ENCODE peak calls at places on chromosomes 16 and 17, in nine cellular contexts. J is left ventricle myocardium inferior; Y is effector memory CD4-positive, alpha-beta T cell; X is tibial nerve; Z is mucosa of descending colon; S is hepatocyte; G is astrocyte of the cerebellum; P is CD8-positive, alpha-beta T cell; C is AG09309. I is an unnamed sample.

GRCh38 chr16:2233872-2234812 is 2.1 kb upstream of the DNASE1L2 start:
- DNase-seq in X (no peak), Z (no peak), G (no peak), Y (no peak), S (no peak), J (no peak), C (no peak), P (no peak), I (no peak)

GRCh38 chr17:73532441-73532901 is 111.8 kb downstream of the SDK2 start:
- DNase-seq in S (no peak), J (no peak), Z (peak), C (no peak), Y (no peak), P (no peak), X (no peak), G (no peak), I (no peak)

GRCh38 chr16:11871193-11871592 is 19.9 kb upstream of the RSL1D1 start:
- DNase-seq in S (peak), Z (no peak), G (no peak), J (no peak), Y (no peak), P (no peak), C (no peak), X (peak), I (no peak)

GRCh38 chr17:19757536-19758180 is 9.6 kb upstream of the ALDH3A1 start:
- DNase-seq in X (no peak), Z (no peak), S (no peak), J (no peak), C (no peak), Y (no peak), G (no peak), P (no peak), I (no peak)

GRCh38 chr16:87363771-87364476 is 19.7 kb downstream of the FBXO31 start:
- DNase-seq in Z (peak), C (no peak), Y (no peak), J (peak), P (no peak), S (no peak), G (no peak), X (no peak), I (peak)

GRCh38 chr16:85270365-85270764 is 158.1 kb upstream of the CIBAR2 start:
- DNase-seq in Y (no peak), X (no peak), C (peak), Z (no peak), J (no peak), G (peak), S (no peak), P (no peak), I (no peak)

GRCh38 chr17:61389670-61390478 is 9.8 kb upstream of the TBX2 start:
- DNase-seq in X (peak), J (no peak), C (no peak), Y (peak), G (no peak), S (peak), Z (peak), P (peak), I (peak)

GRCh38 chr17:76343106-76343505 is 10.6 kb downstream of the PRPSAP1 start:
- DNase-seq in X (no peak), S (no peak), C (no peak), P (no peak), Z (no peak), Y (no peak), J (no peak), G (no peak), I (no peak)

GRCh38 chr17:41666336-41666680 is 22.4 kb upstream of the EIF1 start:
- DNase-seq in Z (no peak), Y (peak), S (peak), P (peak), X (no peak), C (no peak), J (no peak), G (no peak), I (no peak)

GRCh38 chr16:73268311-73268997 is 220.5 kb upstream of the ZFHX3 start:
- DNase-seq in Z (no peak), S (no peak), Y (no peak), G (no peak), C (no peak), X (no peak), P (no peak), J (no peak), I (no peak)

GRCh38 chr16:4501071-4501478 is 24.9 kb downstream of the HMOX2 start:
- DNase-seq in S (no peak), X (no peak), J (no peak), Z (no peak), Y (no peak), G (peak), C (no peak), P (no peak), I (peak)

GRCh38 chr16:88988980-88989791 is 12.2 kb upstream of the CBFA2T3 start:
- DNase-seq in J (no peak), X (no peak), Y (no peak), G (no peak), S (no peak), Z (no peak), P (no peak), C (no peak), I (no peak)

GRCh38 chr17:28706471-28707338 is 5.0 kb downstream of the PROCA1 start:
- DNase-seq in X (no peak), Z (no peak), J (no peak), C (no peak), G (no peak), Y (no peak), P (no peak), S (no peak), I (no peak)

GRCh38 chr16:88533945-88534641 is 36.1 kb upstream of the ZC3H18 start:
- DNase-seq in J (peak), Z (peak), X (peak), C (no peak), Y (peak), P (peak), G (no peak), S (peak), I (peak)

GRCh38 chr17:28896491-28896883 is 1.0 kb downstream of the FLOT2 start:
- DNase-seq in Y (no peak), X (no peak), P (no peak), J (no peak), G (no peak), S (no peak), Z (no peak), C (no peak), I (no peak)

GRCh38 chr16:87212026-87212425 is 105.2 kb downstream of the C16orf95 start:
- DNase-seq in C (no peak), S (no peak), X (peak), P (no peak), J (no peak), G (no peak), Z (no peak), Y (no peak), I (no peak)

GRCh38 chr17:10429416-10430045 is 7.8 kb upstream of the MYH8 start:
- DNase-seq in J (no peak), C (no peak), X (no peak), Y (no peak), S (no peak), P (no peak), Z (no peak), G (no peak), I (no peak)

GRCh38 chr17:36597229-36597628 is 4.2 kb upstream of the MRM1 start:
- DNase-seq in G (no peak), X (no peak), C (no peak), J (no peak), P (no peak), Z (peak), S (no peak), Y (no peak), I (no peak)

GRCh38 chr16:10679921-10680320 is 14.8 kb downstream of the TEKT5 start:
- DNase-seq in J (no peak), X (no peak), G (no peak), Y (no peak), P (no peak), S (no peak), Z (no peak), C (no peak), I (no peak)

GRCh38 chr16:85641776-85642176 is 28.7 kb downstream of the GSE1 start:
- DNase-seq in Z (peak), G (no peak), X (no peak), J (peak), S (no peak), P (no peak), Y (no peak), C (no peak), I (peak)

GRCh38 chr17:74119049-74119580 is 84.4 kb upstream of the RPL38 start:
- DNase-seq in P (no peak), Z (no peak), C (no peak), G (no peak), J (no peak), X (no peak), Y (no peak), S (no peak), I (no peak)

GRCh38 chr17:71975331-71975801 is 145.5 kb upstream of the SOX9 start:
- DNase-seq in Z (peak), Y (no peak), X (peak), J (peak), P (no peak), S (peak), G (peak), C (no peak), I (no peak)

GRCh38 chr16:8733849-8734540 is 59.6 kb downstream of the ABAT start:
- DNase-seq in S (no peak), Z (no peak), P (no peak), G (no peak), Y (no peak), C (no peak), X (no peak), J (no peak), I (no peak)

GRCh38 chr16:78331749-78332148 is 232.3 kb downstream of the WWOX start:
- DNase-seq in C (no peak), J (no peak), P (no peak), Y (no peak), G (no peak), Z (no peak), X (no peak), S (no peak), I (no peak)

GRCh38 chr17:12896386-12896785 is 107.1 kb downstream of the ARHGAP44 start:
- DNase-seq in Z (no peak), J (no peak), G (no peak), C (no peak), S (no peak), P (no peak), X (no peak), Y (no peak), I (no peak)

GRCh38 chr16:46830417-46830901 is 521 bp downstream of the C16orf87 start:
- DNase-seq in P (peak), X (no peak), C (no peak), S (peak), J (peak), Z (peak), Y (peak), G (no peak), I (peak)

GRCh38 chr16:31352344-31353115 is 2.4 kb upstream of the ITGAX start:
- DNase-seq in J (no peak), P (no peak), Y (no peak), G (no peak), C (no peak), Z (no peak), X (no peak), S (no peak), I (no peak)

GRCh38 chr16:86550281-86550680 is 4.8 kb downstream of the MTHFSD start:
- DNase-seq in Z (no peak), P (no peak), J (no peak), S (no peak), X (no peak), C (no peak), G (no peak), Y (no peak), I (no peak)

GRCh38 chr16:85664580-85665372 is 24.0 kb downstream of the GINS2 start:
- DNase-seq in S (no peak), G (no peak), C (no peak), P (no peak), Y (no peak), J (no peak), X (no peak), Z (no peak), I (no peak)

GRCh38 chr17:67244621-67245072 is 349 bp downstream of the HELZ start:
- DNase-seq in X (no peak), J (peak), S (peak), Y (no peak), P (no peak), C (no peak), Z (peak), G (no peak), I (no peak)

GRCh38 chr17:4229627-4230026 is 34.2 kb downstream of the ANKFY1 start:
- DNase-seq in X (peak), C (peak), G (peak), Z (peak), S (peak), P (no peak), Y (no peak), J (peak), I (no peak)

GRCh38 chr17:66002807-66003206 is 189.1 kb downstream of the CEP112 start:
- DNase-seq in J (no peak), G (no peak), Z (no peak), P (no peak), Y (no peak), S (no peak), X (no peak), C (no peak), I (no peak)

GRCh38 chr16:31471241-31471874 is 594 bp upstream of the TGFB1I1 start:
- DNase-seq in G (no peak), P (no peak), X (no peak), Y (no peak), S (peak), Z (no peak), C (no peak), J (no peak), I (no peak)

GRCh38 chr17:32936894-32937500 is 9.0 kb downstream of the TMEM98 start:
- DNase-seq in X (peak), C (peak), Z (peak), P (peak), G (peak), Y (peak), S (peak), J (peak), I (peak)

GRCh38 chr16:71626858-71627213 is 852 bp downstream of the MARVELD3 start:
- DNase-seq in Z (peak), Y (no peak), P (no peak), J (no peak), X (no peak), G (no peak), C (no peak), S (peak), I (peak)

GRCh38 chr16:48158296-48158695 is 2.5 kb upstream of the ABCC12 start:
- DNase-seq in S (peak), C (peak), P (no peak), Y (no peak), J (no peak), X (no peak), G (peak), Z (no peak), I (no peak)

GRCh38 chr17:56890906-56891674 is 22.8 kb downstream of the TRIM25 start:
- DNase-seq in Y (no peak), G (no peak), Z (no peak), S (no peak), X (no peak), P (no peak), C (no peak), J (no peak), I (no peak)

DNA sequence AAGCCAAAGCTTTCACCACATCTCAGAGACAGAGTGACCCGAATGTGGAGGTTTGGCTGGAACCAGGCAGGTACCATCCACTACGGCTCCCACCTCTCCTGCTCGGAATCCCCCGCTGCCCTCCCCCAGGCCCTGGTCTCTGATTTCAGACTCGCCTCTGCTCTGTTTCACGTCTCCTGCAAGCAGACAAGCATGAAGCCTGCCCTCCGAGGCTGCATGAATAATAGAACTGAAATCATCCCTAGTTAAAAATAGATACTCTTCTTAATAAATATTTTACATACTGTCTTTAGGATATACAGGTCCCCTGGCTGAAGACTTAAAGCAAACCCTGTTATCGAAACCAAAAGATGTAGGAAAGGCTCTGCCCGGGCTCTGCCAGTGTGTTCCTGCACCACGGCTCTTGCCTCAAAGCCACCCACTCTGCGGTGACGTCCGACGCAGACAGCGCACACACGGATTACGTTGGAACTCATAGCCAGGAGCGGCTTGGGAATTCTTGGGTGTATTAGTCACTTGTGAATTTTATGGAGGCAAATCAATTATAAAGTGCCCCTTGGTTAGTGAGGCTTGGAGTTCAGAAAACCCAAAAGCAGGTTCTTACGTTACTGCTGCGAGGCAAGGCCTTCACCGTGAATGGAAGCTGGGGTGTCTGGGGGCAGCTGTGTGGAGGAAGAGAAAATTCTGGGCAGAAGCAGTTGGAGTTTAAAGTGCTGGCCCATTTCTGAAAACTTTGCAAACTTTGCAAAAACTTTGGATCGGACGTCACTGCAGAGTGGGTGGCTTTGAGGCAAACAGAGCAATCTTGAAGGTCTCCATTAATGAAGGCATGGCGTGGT is 25.6 kb upstream of the NPTX1 start:
- DNase-seq in X (no peak), G (no peak), Z (no peak), C (no peak), S (no peak), P (no peak), J (no peak), Y (no peak), I (no peak)
- H3K4me3 ChIP-seq in X (no peak), G (no peak), Z (no peak), C (no peak), S (no peak), P (no peak), J (no peak), Y (no peak), I (no peak)

GRCh38 chr17:30133197-30133596 is 16.6 kb downstream of the NSRP1 start:
- DNase-seq in X (no peak), G (no peak), Z (no peak), Y (no peak), S (no peak), P (no peak), C (no peak), J (no peak), I (no peak)
- H3K4me3 ChIP-seq in X (no peak), G (no peak), Z (no peak), Y (no peak), S (no peak), P (no peak), C (no peak), J (no peak), I (no peak)

GRCh38 chr16:65117701-65118448 is 4.0 kb downstream of the CDH11 start:
- DNase-seq in J (peak), Z (peak), P (no peak), Y (no peak), G (peak), C (peak), S (peak), X (peak), I (peak)

GRCh38 chr16:65120811-65121721 is 797 bp downstream of the CDH11 start:
- DNase-seq in P (no peak), Z (no peak), J (peak), S (peak), C (no peak), Y (no peak), G (no peak), X (peak), I (no peak)

GRCh38 chr16:65118866-65119265 is 3.0 kb downstream of the CDH11 start:
- DNase-seq in Z (no peak), C (no peak), X (no peak), G (no peak), S (no peak), Y (no peak), P (no peak), J (no peak), I (no peak)

GRCh38 chr16:65121870-65122723 is at the start of gene CDH11:
- DNase-seq in C (peak), G (peak), X (peak), Z (no peak), Y (no peak), P (no peak), J (peak), S (peak), I (peak)

DNA sequence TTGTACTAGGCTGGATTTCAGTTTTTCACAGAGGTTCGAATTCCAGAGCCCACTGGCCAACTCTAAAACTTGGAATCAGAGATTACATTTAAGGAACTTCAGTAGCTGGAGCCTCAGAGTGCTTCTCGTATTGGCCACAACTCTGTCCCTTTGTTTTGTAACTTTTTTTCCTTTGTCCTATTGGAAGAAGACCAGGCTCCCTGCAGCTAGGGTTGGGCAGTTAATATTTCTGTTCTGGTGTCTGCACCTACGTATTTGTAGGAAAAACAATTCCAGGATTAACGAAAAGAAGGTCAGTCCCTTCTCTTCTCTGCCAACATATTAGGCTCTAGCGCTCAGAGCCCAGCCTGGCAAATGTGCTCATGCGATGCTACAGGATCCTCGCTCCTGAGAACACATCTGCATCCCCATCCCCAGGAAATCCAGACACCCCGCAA is 1.9 kb downstream of the CDH11 start:
- DNase-seq in G (peak), P (no peak), Y (no peak), S (peak), J (no peak), Z (no peak), C (peak), X (peak), I (no peak)
- H3K4me3 ChIP-seq in G (peak), P (no peak), Y (no peak), S (peak), J (peak), Z (no peak), C (peak), X (peak), I (peak)

DNA sequence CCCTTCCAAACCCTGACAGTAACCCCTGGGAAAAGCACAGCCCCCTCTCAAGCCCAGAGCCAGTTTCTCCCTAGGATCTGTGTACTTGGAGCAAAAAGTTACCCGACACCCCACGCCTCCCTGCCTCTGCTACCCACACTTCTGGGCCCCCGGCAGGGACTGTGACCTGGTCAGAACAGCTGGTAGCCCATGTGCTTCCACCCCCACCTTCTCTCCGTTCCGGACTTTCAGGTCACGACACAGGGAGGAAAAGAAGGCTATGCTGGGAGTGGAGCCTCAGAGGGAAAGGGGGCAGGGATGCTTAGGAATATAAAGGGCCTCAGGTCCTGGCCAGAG is 6.4 kb downstream of the PPY start:
- DNase-seq in P (no peak), J (no peak), G (no peak), Y (no peak), C (no peak), Z (no peak), S (no peak), X (no peak), I (no peak)
- H3K4me3 ChIP-seq in P (no peak), J (no peak), G (no peak), Y (no peak), C (no peak), Z (no peak), S (no peak), X (no peak), I (no peak)

DNA sequence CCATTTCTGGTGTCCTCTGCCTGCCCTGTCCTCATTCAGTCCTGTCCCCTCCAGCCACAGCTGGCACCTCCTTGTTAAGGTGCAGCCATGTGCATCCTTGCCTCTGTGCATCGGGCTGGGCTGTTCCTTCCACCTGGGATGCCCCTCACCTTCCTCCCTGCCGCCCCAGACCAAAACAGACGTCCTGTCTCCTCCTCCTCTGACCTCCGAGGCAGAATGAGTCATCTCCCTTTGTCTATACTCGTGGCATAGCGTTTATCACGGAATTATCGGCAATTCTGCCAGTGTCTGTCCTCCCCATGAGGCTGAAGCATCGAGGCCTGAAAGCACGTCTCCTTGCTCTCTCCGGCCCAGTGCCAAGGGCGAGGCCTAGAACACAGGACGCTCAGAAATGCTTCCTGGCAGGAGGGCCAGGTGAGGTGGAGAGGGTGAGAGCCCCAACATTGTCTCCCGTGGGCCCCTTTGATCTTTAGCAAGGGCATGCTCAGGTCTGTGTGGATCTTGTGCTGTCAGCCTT is 4.6 kb downstream of the RAI1 start:
- DNase-seq in J (no peak), G (no peak), X (no peak), C (peak), Z (peak), Y (no peak), P (peak), S (peak), I (peak)
- H3K4me3 ChIP-seq in J (peak), G (no peak), X (no peak), C (peak), Z (no peak), Y (no peak), P (no peak), S (no peak), I (peak)